ENCODE peak calls at places on chromosomes 6 and 20, in nine cellular contexts. S is brain microvascular endothelial cell; I is IMR-90; Z is A673; Q is tibial artery; O is BJ; D is pancreas; T is psoas muscle; M is CD8-positive, alpha-beta T cell. K is an unnamed sample.

GRCh38 chr20:17558154-17558940 is 11.5 kb upstream of the DSTN start:
- DNase-seq in I (peak; percentile 91), D (no peak), Q (peak; percentile 84), Z (peak; percentile 86), M (no peak), T (no peak), O (peak; percentile 87), S (peak; percentile 87), K (peak; percentile 71)

GRCh38 chr6:109795994-109796555 is 105.0 kb downstream of the FIG4 start:
- DNase-seq in Q (no peak), D (no peak), M (no peak), I (peak; percentile 37), Z (no peak), S (peak; percentile 35), O (no peak), T (no peak), K (no peak)

GRCh38 chr6:83068628-83069027 is 1.2 kb downstream of the DOP1A start:
- DNase-seq in I (no peak), Z (no peak), T (no peak), S (no peak), M (no peak), D (no peak), Q (no peak), O (no peak), K (no peak)

GRCh38 chr20:58511364-58511763 is 3.8 kb downstream of the APCDD1L start:
- DNase-seq in I (peak; percentile 83), Z (peak; percentile 60), O (no peak), S (peak; percentile 74), M (no peak), Q (no peak), T (no peak), D (no peak), K (peak; percentile 51)

GRCh38 chr20:62924567-62925419 is 1.5 kb downstream of the DIDO1 start:
- DNase-seq in I (peak; percentile 34), T (no peak), D (no peak), Z (peak; percentile 37), Q (no peak), O (no peak), S (peak; percentile 28), M (no peak), K (peak; percentile 53)

GRCh38 chr20:59743767-59744485 is 139.6 kb downstream of the PHACTR3 start:
- DNase-seq in O (no peak), Q (no peak), T (no peak), I (no peak), D (no peak), Z (peak; percentile 5), S (no peak), M (no peak), K (no peak)

GRCh38 chr6:9412951-9413559 is 977.7 kb upstream of the SLC35B3 start:
- DNase-seq in O (no peak), T (peak; percentile 48), Z (peak; percentile 80), M (no peak), S (no peak), Q (no peak), I (no peak), D (no peak), K (peak; percentile 32)

GRCh38 chr6:49551126-49551865 is 828 bp downstream of the C6orf141 start:
- DNase-seq in S (no peak), O (no peak), I (no peak), D (peak; percentile 49), T (no peak), Z (peak; percentile 63), M (no peak), Q (peak; percentile 65), K (no peak)

GRCh38 chr6:20162515-20162914 is 49.8 kb downstream of the MBOAT1 start:
- DNase-seq in T (no peak), S (no peak), D (no peak), Q (no peak), Z (no peak), O (no peak), M (no peak), I (no peak), K (no peak)

GRCh38 chr20:37886851-37887297 is 16.1 kb upstream of the VSTM2L start:
- DNase-seq in Q (no peak), Z (no peak), O (no peak), D (no peak), S (no peak), I (no peak), T (no peak), M (no peak), K (peak; percentile 68)

GRCh38 chr20:36462440-36463211 is 78.7 kb upstream of the MYL9 start:
- DNase-seq in Q (peak; percentile 93), D (peak; percentile 81), T (peak; percentile 92), M (no peak), S (peak; percentile 37), O (no peak), Z (no peak), I (peak; percentile 60), K (peak; percentile 86)

GRCh38 chr6:24666097-24666615 is 543 bp downstream of the TDP2 start:
- DNase-seq in Z (peak; percentile 41), S (peak; percentile 18), M (no peak), O (no peak), I (peak; percentile 35), T (peak; percentile 65), Q (peak; percentile 72), D (peak; percentile 81), K (no peak)

GRCh38 chr6:131629656-131630055 is 1.6 kb upstream of the MED23 start:
- DNase-seq in M (no peak), T (no peak), D (no peak), O (no peak), Z (peak; percentile 11), S (no peak), I (no peak), Q (peak; percentile 68), K (no peak)

GRCh38 chr6:13311155-13311554 is 17.2 kb downstream of the TBC1D7 start:
- DNase-seq in Z (no peak), O (no peak), M (no peak), T (no peak), I (no peak), D (no peak), Q (no peak), S (no peak), K (no peak)

GRCh38 chr6:49556429-49556837 is 6.0 kb downstream of the C6orf141 start:
- DNase-seq in Q (no peak), I (peak; percentile 9), D (no peak), O (peak; percentile 11), S (no peak), T (no peak), Z (peak; percentile 89), M (no peak), K (no peak)

GRCh38 chr6:56709650-56710049 is 67.0 kb upstream of the DST start:
- DNase-seq in Q (no peak), S (no peak), O (no peak), D (no peak), I (no peak), T (no peak), Z (no peak), M (no peak), K (no peak)

GRCh38 chr20:11362450-11362849 is 555.2 kb upstream of the BTBD3 start:
- DNase-seq in Q (no peak), D (no peak), M (no peak), S (no peak), I (no peak), T (no peak), Z (no peak), O (no peak), K (no peak)

GRCh38 chr6:64945450-64945849 is 761.6 kb downstream of the EYS start:
- DNase-seq in T (no peak), S (no peak), O (no peak), Z (no peak), D (no peak), I (no peak), Q (no peak), M (no peak), K (no peak)

GRCh38 chr6:15504581-15505350 is 158.1 kb downstream of the DTNBP1 start:
- DNase-seq in Z (peak; percentile 95), T (peak; percentile 87), S (peak; percentile 94), Q (peak; percentile 85), D (peak; percentile 58), M (no peak), I (peak; percentile 98), O (peak; percentile 97), K (peak; percentile 81)
- TF ChIP-seq CTCF in Z (no peak), T (no peak), S (peak; percentile 24), Q (no peak), D (no peak), M (no peak), I (peak; percentile 19), O (peak; percentile 24), K (peak; percentile 0)

DNA sequence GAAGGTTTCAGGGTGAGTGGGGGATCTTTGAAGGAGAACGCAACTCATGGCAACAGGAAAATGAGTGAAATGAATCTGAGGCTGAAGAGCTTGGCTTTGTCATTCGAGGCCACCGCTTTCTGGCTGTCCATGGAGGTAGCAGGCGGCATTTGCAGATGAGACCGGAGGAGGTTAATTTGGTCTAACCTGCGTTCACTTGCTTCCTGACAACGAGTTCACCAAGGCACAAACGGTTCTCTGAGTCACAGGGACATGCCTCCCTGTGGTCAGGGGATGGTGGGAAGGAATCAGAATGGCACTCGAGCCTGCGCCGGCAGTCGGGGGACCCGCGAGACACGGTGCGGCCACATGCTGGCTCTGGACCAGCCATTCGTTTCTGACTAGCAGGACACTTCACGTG is 75.0 kb downstream of the IRF4 start:
- DNase-seq in I (no peak), T (no peak), D (no peak), Q (no peak), S (no peak), O (no peak), M (no peak), Z (no peak), K (no peak)
- H3K27me3 ChIP-seq in I (peaks cover 17% of the 10 kb centered on the region), T (no peaks in the 10 kb centered on the region), D (no peaks in the 10 kb centered on the region), Q (no peaks in the 10 kb centered on the region), S (peaks cover 2% of the 10 kb centered on the region), O (no peaks in the 10 kb centered on the region), M (no peaks in the 10 kb centered on the region), Z (peaks cover 22% of the 10 kb centered on the region), K (peaks cover 9% of the 10 kb centered on the region)

GRCh38 chr6:73073238-73073637 is 152.1 kb downstream of the KHDC1L start:
- DNase-seq in Q (no peak), D (no peak), T (no peak), M (no peak), S (no peak), O (no peak), I (no peak), Z (no peak), K (no peak)
- TF ChIP-seq CTCF in Q (no peak), D (no peak), T (no peak), M (no peak), S (no peak), O (no peak), I (no peak), Z (no peak), K (no peak)

GRCh38 chr20:49558826-49559225 is 9.1 kb downstream of the PTGIS start:
- DNase-seq in M (no peak), D (no peak), Z (no peak), I (no peak), S (no peak), T (no peak), O (no peak), Q (no peak), K (no peak)

GRCh38 chr20:49561256-49561655 is 6.7 kb downstream of the PTGIS start:
- DNase-seq in S (no peak), Z (no peak), D (no peak), T (no peak), O (no peak), M (no peak), I (no peak), Q (no peak), K (no peak)

GRCh38 chr20:49560646-49561045 is 7.3 kb downstream of the PTGIS start:
- DNase-seq in Q (no peak), T (no peak), D (no peak), I (no peak), M (no peak), Z (no peak), S (no peak), O (no peak), K (no peak)

GRCh38 chr20:49560186-49560585 is 7.8 kb downstream of the PTGIS start:
- DNase-seq in M (no peak), D (no peak), S (no peak), I (no peak), O (no peak), Q (no peak), Z (no peak), T (no peak), K (peak; percentile 31)

GRCh38 chr20:49559411-49560081 is 8.4 kb downstream of the PTGIS start:
- DNase-seq in T (no peak), S (no peak), Z (no peak), D (no peak), I (no peak), Q (no peak), O (peak; percentile 84), M (no peak), K (no peak)
- H3K27me3 ChIP-seq in T (no peaks in the 10 kb centered on the region), S (no peaks in the 10 kb centered on the region), Z (peaks cover 33% of the 10 kb centered on the region), D (no peaks in the 10 kb centered on the region), I (no peaks in the 10 kb centered on the region), Q (no peaks in the 10 kb centered on the region), O (no peaks in the 10 kb centered on the region), M (no peaks in the 10 kb centered on the region), K (peaks cover 8% of the 10 kb centered on the region)